ENCODE peak calls at places on chromosomes 7 and 10, in seven cellular contexts. W is cardiac muscle cell, Z is progenitor cell of endocrine pancreas, R is OCI-LY7, N is amniotic stem cell, T is chondrocyte, J is activated T-cell treated with anti-CD3 and anti-CD28 coated beads for 4 hours. L is an unnamed sample.

GRCh38 chr7:73606801-73607691 is 17.3 kb downstream of the MLXIPL start:
- DNase-seq in W (peak), Z (peak), R (peak), N (no peak), T (no peak), J (peak), L (no peak)

GRCh38 chr10:42974693-42975002 is 102.2 kb upstream of the RET start:
- DNase-seq in W (no peak), Z (no peak), R (no peak), N (no peak), T (peak), J (no peak), L (no peak)

GRCh38 chr10:77667426-77668324 is 30.1 kb upstream of the KCNMA1 start:
- DNase-seq in W (no peak), Z (no peak), R (no peak), N (no peak), T (no peak), J (no peak), L (no peak)

GRCh38 chr7:105267244-105267643 is 121.5 kb downstream of the SRPK2 start:
- DNase-seq in W (no peak), Z (no peak), R (no peak), N (no peak), T (no peak), J (no peak), L (no peak)

GRCh38 chr10:133325392-133325760 is 11.3 kb downstream of the CALY start:
- DNase-seq in W (peak), Z (no peak), R (no peak), N (no peak), T (peak), J (no peak), L (no peak)

GRCh38 chr7:40760293-40760964 is 625.6 kb downstream of the SUGCT start:
- DNase-seq in W (no peak), Z (no peak), R (no peak), N (no peak), T (no peak), J (no peak), L (no peak)

GRCh38 chr10:5538892-5539651 is 14.3 kb downstream of the CALML3 start:
- DNase-seq in W (no peak), Z (no peak), R (no peak), N (no peak), T (peak), J (no peak), L (no peak)

GRCh38 chr7:115352375-115352774 is 430.5 kb downstream of the MDFIC start:
- DNase-seq in W (no peak), Z (no peak), R (no peak), N (peak), T (no peak), J (no peak), L (peak)

GRCh38 chr10:78913219-78914059 is 155.3 kb upstream of the ZMIZ1 start:
- DNase-seq in W (no peak), Z (no peak), R (peak), N (no peak), T (peak), J (no peak), L (no peak)

GRCh38 chr7:42549866-42550485 is 313.0 kb upstream of the GLI3 start:
- DNase-seq in W (no peak), Z (no peak), R (no peak), N (no peak), T (no peak), J (no peak), L (no peak)

GRCh38 chr7:151814400-151814914 is 62.5 kb downstream of the PRKAG2 start:
- DNase-seq in W (peak), Z (no peak), R (no peak), N (no peak), T (peak), J (no peak), L (no peak)

GRCh38 chr10:103720328-103720963 is 134.9 kb downstream of the SH3PXD2A start:
- DNase-seq in W (peak), Z (no peak), R (no peak), N (no peak), T (peak), J (no peak), L (no peak)

GRCh38 chr7:80806653-80807052 is 112.2 kb downstream of the SEMA3C start:
- DNase-seq in W (no peak), Z (no peak), R (no peak), N (no peak), T (no peak), J (no peak), L (no peak)

GRCh38 chr10:112203328-112204076 is 19.9 kb upstream of the GPAM start:
- DNase-seq in W (no peak), Z (no peak), R (no peak), N (no peak), T (no peak), J (no peak), L (no peak)

GRCh38 chr10:18082381-18082780 is 57.8 kb upstream of the CACNB2 start:
- DNase-seq in W (no peak), Z (no peak), R (no peak), N (no peak), T (no peak), J (no peak), L (no peak)

GRCh38 chr7:142782922-142783900 is 12.4 kb downstream of the PRSS2 start:
- DNase-seq in W (peak), Z (peak), R (peak), N (peak), T (no peak), J (peak), L (peak)

GRCh38 chr7:157446322-157446721 is 109.5 kb downstream of the DNAJB6 start:
- DNase-seq in W (no peak), Z (no peak), R (no peak), N (no peak), T (peak), J (no peak), L (no peak)

GRCh38 chr7:122597277-122597676 is 101.6 kb downstream of the RNF133 start:
- DNase-seq in W (no peak), Z (no peak), R (no peak), N (no peak), T (no peak), J (no peak), L (no peak)

GRCh38 chr7:25720427-25720826 is 431.6 kb upstream of the NFE2L3 start:
- DNase-seq in W (no peak), Z (no peak), R (peak), N (no peak), T (no peak), J (no peak), L (no peak)

GRCh38 chr7:27608776-27609495 is 53.7 kb downstream of the HIBADH start:
- DNase-seq in W (no peak), Z (no peak), R (no peak), N (no peak), T (no peak), J (no peak), L (no peak)

GRCh38 chr10:101566333-101567164 is 21.5 kb downstream of the POLL start:
- DNase-seq in W (peak), Z (peak), R (peak), N (no peak), T (no peak), J (no peak), L (no peak)

GRCh38 chr10:89074120-89074519 is 83.5 kb downstream of the FAS start:
- DNase-seq in W (no peak), Z (no peak), R (no peak), N (no peak), T (no peak), J (no peak), L (no peak)

GRCh38 chr10:17836917-17837316 is 27.8 kb downstream of the MRC1 start:
- DNase-seq in W (peak), Z (peak), R (no peak), N (peak), T (no peak), J (no peak), L (no peak)

GRCh38 chr10:71075066-71075758 is 137.2 kb upstream of the UNC5B start:
- DNase-seq in W (peak), Z (no peak), R (no peak), N (no peak), T (peak), J (no peak), L (no peak)

GRCh38 chr10:129919358-129919757 is 44.7 kb downstream of the EBF3 start:
- DNase-seq in W (peak), Z (no peak), R (no peak), N (no peak), T (no peak), J (no peak), L (no peak)

L was measured in AG04449.